ENCODE peak calls at places on chromosome 6, in seven cellular contexts. Q is IMR-90, I is mesenchymal stem cell, O is neuronal stem cell, R is H9, P is mesendoderm, E is trophoblast cell. M is an unnamed sample.

GRCh38 chr6:143955971-143956370 is 52.1 kb downstream of the PLAGL1 start:
- DNase-seq in Q (peak; percentile 23), I (no peak), O (no peak), R (no peak), P (no peak), E (no peak), M (no peak)

GRCh38 chr6:5778317-5778857 is 228.3 kb downstream of the NRN1 start:
- DNase-seq in Q (no peak), I (no peak), O (no peak), R (no peak), P (no peak), E (no peak), M (no peak)

GRCh38 chr6:154567695-154568220 is 57.3 kb upstream of the CNKSR3 start:
- DNase-seq in Q (no peak), I (no peak), O (no peak), R (no peak), P (no peak), E (no peak), M (no peak)

GRCh38 chr6:160992323-160993314 is 1.1 kb downstream of the MAP3K4 start:
- DNase-seq in Q (peak; percentile 70), I (peak; percentile 83), O (peak; percentile 51), R (peak; percentile 57), P (peak; percentile 88), E (peak; percentile 42), M (no peak)

GRCh38 chr6:80520195-80520594 is 413.7 kb downstream of the BCKDHB start:
- DNase-seq in Q (peak; percentile 77), I (peak; percentile 28), O (no peak), R (no peak), P (no peak), E (no peak), M (no peak)

GRCh38 chr6:45351667-45352066 is 23.5 kb downstream of the RUNX2 start:
- DNase-seq in Q (no peak), I (no peak), O (no peak), R (no peak), P (no peak), E (no peak), M (no peak)

GRCh38 chr6:77430506-77430905 is 32.8 kb downstream of the HTR1B start:
- DNase-seq in Q (no peak), I (no peak), O (no peak), R (no peak), P (no peak), E (no peak), M (no peak)

GRCh38 chr6:129583864-129584263 is 126.1 kb downstream of the ARHGAP18 start:
- DNase-seq in Q (no peak), I (no peak), O (no peak), R (no peak), P (no peak), E (no peak), M (no peak)

GRCh38 chr6:170128346-170128745 is 162.5 kb downstream of the DLL1 start:
- DNase-seq in Q (no peak), I (no peak), O (no peak), R (no peak), P (no peak), E (no peak), M (peak; percentile 19)

GRCh38 chr6:150072201-150072600 is 3.3 kb upstream of the ULBP3 start:
- DNase-seq in Q (peak; percentile 16), I (peak; percentile 43), O (no peak), R (peak; percentile 87), P (peak; percentile 81), E (peak; percentile 94), M (no peak)

GRCh38 chr6:48426636-48427035 is 315.6 kb upstream of the PTCHD4 start:
- DNase-seq in Q (peak; percentile 89), I (peak; percentile 97), O (no peak), R (no peak), P (no peak), E (no peak), M (no peak)

GRCh38 chr6:15658345-15658744 is 4.5 kb downstream of the DTNBP1 start:
- DNase-seq in Q (no peak), I (no peak), O (no peak), R (no peak), P (no peak), E (peak; percentile 9), M (no peak)

GRCh38 chr6:75693534-75693933 is 55.5 kb upstream of the MYO6 start:
- DNase-seq in Q (peak; percentile 62), I (peak; percentile 20), O (no peak), R (no peak), P (no peak), E (peak; percentile 66), M (no peak)

GRCh38 chr6:10310826-10311225 is 104.0 kb downstream of the TFAP2A start:
- DNase-seq in Q (no peak), I (no peak), O (no peak), R (no peak), P (no peak), E (no peak), M (no peak)

GRCh38 chr6:29656798-29657197 is at the start of gene MOG:
- DNase-seq in Q (no peak), I (no peak), O (no peak), R (no peak), P (no peak), E (no peak), M (no peak)

GRCh38 chr6:144543006-144543871 is 258.1 kb downstream of the UTRN start:
- DNase-seq in Q (peak; percentile 60), I (peak; percentile 21), O (no peak), R (no peak), P (peak; percentile 69), E (peak; percentile 37), M (no peak)

GRCh38 chr6:129112591-129112990 is 229.7 kb downstream of the LAMA2 start:
- DNase-seq in Q (no peak), I (no peak), O (no peak), R (no peak), P (no peak), E (no peak), M (no peak)

GRCh38 chr6:53044071-53044470 is 21.1 kb upstream of the FBXO9 start:
- DNase-seq in Q (peak; percentile 72), I (peak; percentile 75), O (no peak), R (peak; percentile 60), P (peak; percentile 88), E (no peak), M (no peak)

GRCh38 chr6:128560966-128561365 is 40.6 kb upstream of the PTPRK start:
- DNase-seq in Q (no peak), I (no peak), O (no peak), R (no peak), P (no peak), E (no peak), M (no peak)

GRCh38 chr6:91580635-91581034 is 993.8 kb upstream of the MAP3K7 start:
- DNase-seq in Q (peak; percentile 46), I (no peak), O (no peak), R (no peak), P (no peak), E (no peak), M (no peak)

GRCh38 chr6:140001005-140001404 is 626.6 kb upstream of the CITED2 start:
- DNase-seq in Q (no peak), I (no peak), O (no peak), R (no peak), P (no peak), E (no peak), M (no peak)

GRCh38 chr6:7721654-7722053 is 4.2 kb upstream of the BMP6 start:
- DNase-seq in Q (peak; percentile 41), I (peak; percentile 23), O (no peak), R (no peak), P (no peak), E (no peak), M (no peak)

GRCh38 chr6:142030115-142030619 is 102.6 kb upstream of the GJE1 start:
- DNase-seq in Q (peak; percentile 76), I (peak; percentile 86), O (peak; percentile 45), R (peak; percentile 75), P (peak; percentile 83), E (no peak), M (no peak)

GRCh38 chr6:139364302-139364981 is 10.0 kb downstream of the CITED2 start:
- DNase-seq in Q (peak; percentile 63), I (peak; percentile 75), O (peak; percentile 50), R (no peak), P (peak; percentile 74), E (no peak), M (no peak)

GRCh38 chr6:80132942-80133517 is 26.6 kb downstream of the BCKDHB start:
- DNase-seq in Q (peak; percentile 72), I (peak; percentile 66), O (peak; percentile 9), R (peak; percentile 28), P (peak; percentile 59), E (no peak), M (peak; percentile 48)

GRCh38 chr6:157975456-157975855 is 6.2 kb upstream of the SYNJ2 start:
- DNase-seq in Q (no peak), I (no peak), O (no peak), R (no peak), P (no peak), E (no peak), M (no peak)

GRCh38 chr6:157977176-157977804 is 4.4 kb upstream of the SYNJ2 start:
- DNase-seq in Q (no peak), I (no peak), O (no peak), R (no peak), P (no peak), E (no peak), M (no peak)

GRCh38 chr6:157974341-157974894 is 7.2 kb upstream of the SYNJ2 start:
- DNase-seq in Q (peak; percentile 65), I (no peak), O (no peak), R (no peak), P (peak; percentile 76), E (peak; percentile 30), M (no peak)

GRCh38 chr6:157976345-157977175 is 5.1 kb upstream of the SYNJ2 start:
- DNase-seq in Q (no peak), I (no peak), O (no peak), R (no peak), P (no peak), E (no peak), M (no peak)

GRCh38 chr6:157974967-157975366 is 6.7 kb upstream of the SYNJ2 start:
- DNase-seq in Q (no peak), I (no peak), O (no peak), R (no peak), P (no peak), E (no peak), M (no peak)
- H3K4me1 ChIP-seq in Q (peaks cover 2% of the 10 kb centered on the region), I (peaks cover 7% of the 10 kb centered on the region), O (no peaks in the 10 kb centered on the region), R (no peaks in the 10 kb centered on the region), P (no peaks in the 10 kb centered on the region), E (no peaks in the 10 kb centered on the region), M (peaks cover 4% of the 10 kb centered on the region)

GRCh38 chr6:116012471-116012949 is 48.2 kb downstream of the FRK start:
- DNase-seq in Q (peak; percentile 31), I (peak; percentile 77), O (no peak), R (no peak), P (no peak), E (no peak), M (no peak)
- H2AK5ac ChIP-seq in Q (no peak overlapping the region), I (no peak overlapping the region), O (no peak overlapping the region), R (no peak overlapping the region), P (no peak overlapping the region), E (no peak overlapping the region), M (no peak overlapping the region)

GRCh38 chr6:136439514-136440186 is 110.6 kb downstream of the MAP7 start:
- DNase-seq in Q (no peak), I (no peak), O (no peak), R (no peak), P (no peak), E (no peak), M (no peak)
- H3K4me1 ChIP-seq in Q (no peaks in the 10 kb centered on the region), I (peaks cover 3% of the 10 kb centered on the region), O (no peaks in the 10 kb centered on the region), R (peaks cover 11% of the 10 kb centered on the region), P (no peaks in the 10 kb centered on the region), E (no peaks in the 10 kb centered on the region), M (peaks cover 2% of the 10 kb centered on the region)

DNA sequence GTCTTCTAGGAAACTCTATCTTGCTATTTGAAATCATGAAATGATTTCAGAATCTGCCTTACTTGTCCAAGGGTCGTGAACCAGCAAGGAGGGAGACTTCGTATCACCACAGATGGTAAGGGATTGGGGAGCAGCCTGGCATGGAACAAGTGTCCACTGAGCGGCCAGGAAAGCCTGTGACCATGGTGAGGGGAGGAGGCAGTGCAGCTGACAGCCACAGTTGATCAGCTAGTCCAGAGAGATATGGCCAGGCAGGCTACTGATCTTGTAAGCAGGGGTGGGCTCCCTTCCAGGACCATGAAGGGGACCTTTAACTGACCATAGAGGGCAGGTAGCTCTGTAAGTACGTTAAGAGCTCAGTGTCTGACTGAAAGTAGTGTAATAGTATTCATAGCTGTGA is 96.8 kb upstream of the TENT5A start:
- DNase-seq in Q (no peak), I (no peak), O (no peak), R (no peak), P (no peak), E (no peak), M (no peak)
- H2AK5ac ChIP-seq in Q (peak overlapping the region; percentile 10), I (no peak overlapping the region), O (no peak overlapping the region), R (no peak overlapping the region), P (no peak overlapping the region), E (no peak overlapping the region), M (no peak overlapping the region)